ENCODE peak calls at places on chromosomes 6 and 20, in eight cellular contexts. One of them, this sample, is unnamed.

GRCh38 chr6:11460001-11460668 is 77.4 kb upstream of the TMEM170B start:
- DNase-seq in GM13976: no peak
- DNase-seq in WTC11: no peak
- DNase-seq in HFFc6: no peak
- DNase-seq in progenitor cell of endocrine pancreas: no peak
- DNase-seq in lower lobe of right lung: no peak
- DNase-seq in epithelial cell of esophagus: peak
- DNase-seq in lung: no peak
- DNase-seq in this sample: peak

GRCh38 chr6:72676995-72677394 is 55.1 kb downstream of the KCNQ5 start:
- DNase-seq in progenitor cell of endocrine pancreas: no peak
- DNase-seq in epithelial cell of esophagus: no peak
- DNase-seq in WTC11: no peak
- DNase-seq in lower lobe of right lung: no peak
- DNase-seq in lung: no peak
- DNase-seq in GM13976: no peak
- DNase-seq in HFFc6: no peak
- DNase-seq in this sample: no peak

GRCh38 chr6:161100072-161100471 is 108.5 kb downstream of the MAP3K4 start:
- DNase-seq in GM13976: no peak
- DNase-seq in HFFc6: no peak
- DNase-seq in epithelial cell of esophagus: no peak
- DNase-seq in WTC11: no peak
- DNase-seq in lower lobe of right lung: no peak
- DNase-seq in lung: no peak
- DNase-seq in progenitor cell of endocrine pancreas: no peak
- DNase-seq in this sample: no peak

GRCh38 chr6:26159417-26160273 is 72.4 kb downstream of the HFE start:
- DNase-seq in epithelial cell of esophagus: peak
- DNase-seq in GM13976: no peak
- DNase-seq in lower lobe of right lung: no peak
- DNase-seq in progenitor cell of endocrine pancreas: no peak
- DNase-seq in HFFc6: peak
- DNase-seq in lung: no peak
- DNase-seq in WTC11: no peak
- DNase-seq in this sample: peak

GRCh38 chr20:58014628-58015315 is 213.7 kb downstream of the ANKRD60 start:
- DNase-seq in WTC11: no peak
- DNase-seq in epithelial cell of esophagus: peak
- DNase-seq in progenitor cell of endocrine pancreas: no peak
- DNase-seq in lower lobe of right lung: no peak
- DNase-seq in lung: no peak
- DNase-seq in GM13976: no peak
- DNase-seq in HFFc6: no peak
- DNase-seq in this sample: no peak

GRCh38 chr6:27752038-27752885 is 159.9 kb downstream of the OR2B2 start:
- DNase-seq in epithelial cell of esophagus: peak
- DNase-seq in lung: peak
- DNase-seq in GM13976: peak
- DNase-seq in lower lobe of right lung: peak
- DNase-seq in HFFc6: peak
- DNase-seq in progenitor cell of endocrine pancreas: peak
- DNase-seq in WTC11: peak
- DNase-seq in this sample: peak

GRCh38 chr6:134714679-134715078 is 235.2 kb downstream of the ALDH8A1 start:
- DNase-seq in progenitor cell of endocrine pancreas: no peak
- DNase-seq in HFFc6: no peak
- DNase-seq in lower lobe of right lung: peak
- DNase-seq in lung: peak
- DNase-seq in epithelial cell of esophagus: peak
- DNase-seq in GM13976: no peak
- DNase-seq in WTC11: no peak
- DNase-seq in this sample: no peak

GRCh38 chr6:40727272-40727671 is 140.1 kb upstream of the LRFN2 start:
- DNase-seq in lung: no peak
- DNase-seq in GM13976: no peak
- DNase-seq in HFFc6: no peak
- DNase-seq in WTC11: peak
- DNase-seq in lower lobe of right lung: no peak
- DNase-seq in progenitor cell of endocrine pancreas: no peak
- DNase-seq in epithelial cell of esophagus: no peak
- DNase-seq in this sample: no peak

GRCh38 chr6:164322533-164322932 is 908.0 kb downstream of the QKI start:
- DNase-seq in HFFc6: no peak
- DNase-seq in progenitor cell of endocrine pancreas: no peak
- DNase-seq in epithelial cell of esophagus: peak
- DNase-seq in WTC11: no peak
- DNase-seq in GM13976: no peak
- DNase-seq in lung: no peak
- DNase-seq in lower lobe of right lung: no peak
- DNase-seq in this sample: no peak

GRCh38 chr6:114108119-114109002 is 137.4 kb upstream of the HDAC2 start:
- DNase-seq in GM13976: peak
- DNase-seq in lung: peak
- DNase-seq in WTC11: peak
- DNase-seq in HFFc6: peak
- DNase-seq in lower lobe of right lung: peak
- DNase-seq in epithelial cell of esophagus: peak
- DNase-seq in progenitor cell of endocrine pancreas: peak
- DNase-seq in this sample: peak

GRCh38 chr6:109979033-109979921 is 1.2 kb downstream of the GPR6 start:
- DNase-seq in lower lobe of right lung: no peak
- DNase-seq in WTC11: peak
- DNase-seq in HFFc6: no peak
- DNase-seq in epithelial cell of esophagus: no peak
- DNase-seq in lung: no peak
- DNase-seq in GM13976: no peak
- DNase-seq in progenitor cell of endocrine pancreas: no peak
- DNase-seq in this sample: no peak

GRCh38 chr6:101402618-101403002 is 9.1 kb downstream of the GRIK2 start:
- DNase-seq in epithelial cell of esophagus: peak
- DNase-seq in progenitor cell of endocrine pancreas: no peak
- DNase-seq in WTC11: peak
- DNase-seq in lower lobe of right lung: no peak
- DNase-seq in GM13976: no peak
- DNase-seq in HFFc6: no peak
- DNase-seq in lung: no peak
- DNase-seq in this sample: no peak

GRCh38 chr6:139016337-139017213 is 12.0 kb upstream of the ABRACL start:
- DNase-seq in HFFc6: no peak
- DNase-seq in GM13976: peak
- DNase-seq in lower lobe of right lung: no peak
- DNase-seq in WTC11: no peak
- DNase-seq in progenitor cell of endocrine pancreas: no peak
- DNase-seq in epithelial cell of esophagus: no peak
- DNase-seq in lung: no peak
- DNase-seq in this sample: peak

GRCh38 chr20:32830437-32830836 is 10.7 kb downstream of the MAPRE1 start:
- DNase-seq in HFFc6: no peak
- DNase-seq in lung: peak
- DNase-seq in GM13976: no peak
- DNase-seq in WTC11: no peak
- DNase-seq in lower lobe of right lung: no peak
- DNase-seq in progenitor cell of endocrine pancreas: no peak
- DNase-seq in epithelial cell of esophagus: peak
- DNase-seq in this sample: no peak

GRCh38 chr6:88376759-88377387 is 210.7 kb upstream of the CNR1 start:
- DNase-seq in WTC11: no peak
- DNase-seq in epithelial cell of esophagus: no peak
- DNase-seq in lower lobe of right lung: no peak
- DNase-seq in HFFc6: peak
- DNase-seq in GM13976: no peak
- DNase-seq in progenitor cell of endocrine pancreas: no peak
- DNase-seq in lung: no peak
- DNase-seq in this sample: no peak

GRCh38 chr6:17542243-17542642 is 57.9 kb upstream of the FAM8A1 start:
- DNase-seq in GM13976: no peak
- DNase-seq in progenitor cell of endocrine pancreas: no peak
- DNase-seq in lung: no peak
- DNase-seq in WTC11: no peak
- DNase-seq in lower lobe of right lung: no peak
- DNase-seq in epithelial cell of esophagus: no peak
- DNase-seq in HFFc6: no peak
- DNase-seq in this sample: no peak

GRCh38 chr6:17394192-17394611 is 807 bp downstream of the CAP2 start:
- DNase-seq in lower lobe of right lung: no peak
- DNase-seq in HFFc6: peak
- DNase-seq in GM13976: no peak
- DNase-seq in epithelial cell of esophagus: peak
- DNase-seq in WTC11: peak
- DNase-seq in progenitor cell of endocrine pancreas: peak
- DNase-seq in lung: peak
- DNase-seq in this sample: no peak

GRCh38 chr6:148414836-148415235 is 72.2 kb downstream of the SASH1 start:
- DNase-seq in lung: no peak
- DNase-seq in WTC11: no peak
- DNase-seq in epithelial cell of esophagus: peak
- DNase-seq in GM13976: no peak
- DNase-seq in HFFc6: peak
- DNase-seq in progenitor cell of endocrine pancreas: no peak
- DNase-seq in lower lobe of right lung: no peak
- DNase-seq in this sample: no peak

GRCh38 chr6:43579171-43579570 is 3.2 kb downstream of the POLH start:
- DNase-seq in lung: no peak
- DNase-seq in epithelial cell of esophagus: peak
- DNase-seq in HFFc6: peak
- DNase-seq in WTC11: no peak
- DNase-seq in progenitor cell of endocrine pancreas: no peak
- DNase-seq in GM13976: no peak
- DNase-seq in lower lobe of right lung: no peak
- DNase-seq in this sample: no peak

GRCh38 chr6:16872543-16873230 is 111.4 kb upstream of the ATXN1 start:
- DNase-seq in progenitor cell of endocrine pancreas: no peak
- DNase-seq in GM13976: no peak
- DNase-seq in lung: no peak
- DNase-seq in lower lobe of right lung: no peak
- DNase-seq in epithelial cell of esophagus: peak
- DNase-seq in HFFc6: no peak
- DNase-seq in WTC11: no peak
- DNase-seq in this sample: no peak

GRCh38 chr20:23433628-23434027 is 5.9 kb upstream of the CSTL1 start:
- DNase-seq in GM13976: no peak
- DNase-seq in progenitor cell of endocrine pancreas: no peak
- DNase-seq in HFFc6: no peak
- DNase-seq in lower lobe of right lung: no peak
- DNase-seq in lung: no peak
- DNase-seq in WTC11: no peak
- DNase-seq in epithelial cell of esophagus: no peak
- DNase-seq in this sample: no peak

GRCh38 chr20:4295226-4295625 is 279.9 kb upstream of the RNF24 start:
- DNase-seq in progenitor cell of endocrine pancreas: no peak
- DNase-seq in GM13976: no peak
- DNase-seq in lung: no peak
- DNase-seq in epithelial cell of esophagus: no peak
- DNase-seq in WTC11: no peak
- DNase-seq in lower lobe of right lung: no peak
- DNase-seq in HFFc6: no peak
- DNase-seq in this sample: no peak

GRCh38 chr6:38339914-38340313 is 299.8 kb downstream of the BTBD9 start:
- DNase-seq in lung: no peak
- DNase-seq in lower lobe of right lung: no peak
- DNase-seq in epithelial cell of esophagus: no peak
- DNase-seq in GM13976: no peak
- DNase-seq in progenitor cell of endocrine pancreas: no peak
- DNase-seq in WTC11: no peak
- DNase-seq in HFFc6: no peak
- DNase-seq in this sample: no peak

GRCh38 chr6:38341501-38341900 is 298.2 kb downstream of the BTBD9 start:
- DNase-seq in HFFc6: no peak
- DNase-seq in WTC11: no peak
- DNase-seq in epithelial cell of esophagus: no peak
- DNase-seq in lung: no peak
- DNase-seq in lower lobe of right lung: no peak
- DNase-seq in GM13976: no peak
- DNase-seq in progenitor cell of endocrine pancreas: no peak
- DNase-seq in this sample: no peak

GRCh38 chr6:38336922-38337321 is 302.8 kb downstream of the BTBD9 start:
- DNase-seq in HFFc6: no peak
- DNase-seq in progenitor cell of endocrine pancreas: no peak
- DNase-seq in GM13976: no peak
- DNase-seq in lower lobe of right lung: no peak
- DNase-seq in lung: no peak
- DNase-seq in WTC11: no peak
- DNase-seq in epithelial cell of esophagus: no peak
- DNase-seq in this sample: no peak

GRCh38 chr6:38337819-38338465 is 301.8 kb downstream of the BTBD9 start:
- DNase-seq in GM13976: no peak
- DNase-seq in WTC11: no peak
- DNase-seq in progenitor cell of endocrine pancreas: no peak
- DNase-seq in HFFc6: peak
- DNase-seq in epithelial cell of esophagus: peak
- DNase-seq in lung: no peak
- DNase-seq in lower lobe of right lung: no peak
- DNase-seq in this sample: no peak
- TF ChIP-seq CTCF in GM13976: no peak
- TF ChIP-seq CTCF in WTC11: no peak
- TF ChIP-seq CTCF in progenitor cell of endocrine pancreas: no peak
- TF ChIP-seq CTCF in HFFc6: peak
- TF ChIP-seq CTCF in epithelial cell of esophagus: peak
- TF ChIP-seq CTCF in lung: no peak
- TF ChIP-seq CTCF in lower lobe of right lung: no peak
- TF ChIP-seq CTCF in this sample: no peak

GRCh38 chr20:14919473-14920157 is 582.2 kb upstream of the FLRT3 start:
- DNase-seq in progenitor cell of endocrine pancreas: peak
- DNase-seq in lung: peak
- DNase-seq in lower lobe of right lung: peak
- DNase-seq in epithelial cell of esophagus: peak
- DNase-seq in HFFc6: no peak
- DNase-seq in GM13976: no peak
- DNase-seq in WTC11: peak
- DNase-seq in this sample: no peak
- TF ChIP-seq CTCF in progenitor cell of endocrine pancreas: no peak
- TF ChIP-seq CTCF in lung: no peak
- TF ChIP-seq CTCF in lower lobe of right lung: no peak
- TF ChIP-seq CTCF in epithelial cell of esophagus: no peak
- TF ChIP-seq CTCF in HFFc6: no peak
- TF ChIP-seq CTCF in GM13976: no peak
- TF ChIP-seq CTCF in WTC11: no peak
- TF ChIP-seq CTCF in this sample: no peak

DNA sequence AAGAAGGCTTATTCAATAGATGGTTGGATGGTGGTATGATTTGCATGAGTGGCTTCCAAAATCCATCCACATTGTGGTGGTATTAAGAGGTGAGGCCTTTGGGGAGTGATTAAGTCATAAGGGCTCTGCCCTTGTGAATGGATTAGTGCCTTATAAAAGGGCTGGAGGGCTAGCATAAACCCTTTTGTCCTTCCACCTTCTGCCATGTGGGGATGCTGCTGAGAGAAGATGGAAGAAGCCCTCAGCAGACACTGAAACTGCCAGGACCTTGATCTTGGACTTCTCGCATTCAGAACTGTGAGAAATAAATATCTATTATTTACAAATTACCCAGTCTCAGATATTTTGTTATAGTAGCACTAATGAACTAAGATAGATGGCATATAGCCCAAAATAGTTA is 27.8 kb upstream of the SRPK1 start:
- DNase-seq in HFFc6: peak
- DNase-seq in GM13976: no peak
- DNase-seq in WTC11: peak
- DNase-seq in lower lobe of right lung: no peak
- DNase-seq in lung: no peak
- DNase-seq in epithelial cell of esophagus: no peak
- DNase-seq in progenitor cell of endocrine pancreas: no peak
- DNase-seq in this sample: no peak
- TF ChIP-seq CTCF in HFFc6: peak
- TF ChIP-seq CTCF in GM13976: no peak
- TF ChIP-seq CTCF in WTC11: no peak
- TF ChIP-seq CTCF in lower lobe of right lung: no peak
- TF ChIP-seq CTCF in lung: no peak
- TF ChIP-seq CTCF in epithelial cell of esophagus: no peak
- TF ChIP-seq CTCF in progenitor cell of endocrine pancreas: peak
- TF ChIP-seq CTCF in this sample: no peak

GRCh38 chr6:166262738-166263515 is 45.3 kb downstream of the PRR18 start:
- DNase-seq in WTC11: no peak
- DNase-seq in epithelial cell of esophagus: no peak
- DNase-seq in lower lobe of right lung: no peak
- DNase-seq in progenitor cell of endocrine pancreas: no peak
- DNase-seq in lung: no peak
- DNase-seq in GM13976: no peak
- DNase-seq in HFFc6: no peak
- DNase-seq in this sample: no peak
- TF ChIP-seq CTCF in WTC11: no peak
- TF ChIP-seq CTCF in epithelial cell of esophagus: no peak
- TF ChIP-seq CTCF in lower lobe of right lung: no peak
- TF ChIP-seq CTCF in progenitor cell of endocrine pancreas: no peak
- TF ChIP-seq CTCF in lung: no peak
- TF ChIP-seq CTCF in GM13976: no peak
- TF ChIP-seq CTCF in HFFc6: no peak
- TF ChIP-seq CTCF in this sample: peak